ENCODE peak calls at places on chromosome 21, in nine cellular contexts. Y, U, E, F, S, T, P, I and X are unnamed samples. For H3K27me3, the result is how much of the 10 kb centered on the place peaks cover.

GRCh38 chr21:32189688-32190483 is 89.0 kb downstream of the MIS18A start:
- DNase-seq in Y (no peak), U (no peak), P (no peak), F (no peak), T (no peak), S (no peak), I (no peak), E (no peak), X (no peak)

GRCh38 chr21:28865488-28866186 is 127.0 kb downstream of the LTN1 start:
- DNase-seq in I (no peak), T (no peak), E (no peak), F (no peak), P (no peak), U (no peak), Y (no peak), S (no peak), X (no peak)

GRCh38 chr21:38422067-38422466 is 76.2 kb downstream of the ERG start:
- DNase-seq in F (no peak), Y (no peak), P (no peak), T (no peak), E (no peak), S (no peak), I (no peak), U (no peak), X (no peak)

GRCh38 chr21:14383596-14384210 is 757 bp upstream of the HSPA13 start:
- DNase-seq in E (no peak), T (peak), F (no peak), P (no peak), S (no peak), I (peak), U (no peak), Y (no peak), X (no peak)

GRCh38 chr21:25307489-25307888 is 299.8 kb downstream of the MRPL39 start:
- DNase-seq in Y (no peak), E (no peak), U (no peak), F (no peak), I (no peak), T (no peak), S (no peak), P (no peak), X (no peak)

GRCh38 chr21:31612889-31613785 is 46.4 kb upstream of the SOD1 start:
- DNase-seq in T (no peak), S (no peak), P (no peak), E (no peak), F (no peak), U (no peak), Y (no peak), I (peak), X (no peak)

GRCh38 chr21:37193006-37193405 is 74.1 kb downstream of the VPS26C start:
- DNase-seq in U (no peak), P (no peak), S (no peak), E (no peak), F (no peak), Y (no peak), T (no peak), I (no peak), X (no peak)

GRCh38 chr21:15080504-15080903 is 15.7 kb upstream of the NRIP1 start:
- DNase-seq in U (no peak), P (no peak), F (no peak), S (no peak), E (no peak), T (no peak), Y (no peak), I (no peak), X (no peak)

GRCh38 chr21:32597205-32597604 is 11.9 kb upstream of the TCP10L start:
- DNase-seq in U (no peak), E (no peak), T (no peak), Y (no peak), F (no peak), P (no peak), I (peak), S (no peak), X (no peak)

GRCh38 chr21:20902511-20902910 is 95.7 kb upstream of the NCAM2 start:
- DNase-seq in P (no peak), U (no peak), E (no peak), T (no peak), I (no peak), F (no peak), Y (no peak), S (no peak), X (no peak)

GRCh38 chr21:18350216-18350615 is 53.4 kb downstream of the TMPRSS15 start:
- DNase-seq in S (no peak), F (no peak), U (no peak), Y (no peak), E (no peak), P (no peak), I (peak), T (no peak), X (no peak)

GRCh38 chr21:43333301-43334062 is 93.4 kb downstream of the SIK1 start:
- DNase-seq in T (peak), F (no peak), E (peak), I (peak), S (peak), U (peak), P (peak), Y (peak), X (peak)

GRCh38 chr21:29075706-29076447 is 2.4 kb upstream of the CCT8 start:
- DNase-seq in U (no peak), S (no peak), I (no peak), E (no peak), Y (no peak), F (no peak), T (no peak), P (no peak), X (no peak)

GRCh38 chr21:28337319-28337718 is 655.4 kb downstream of the LTN1 start:
- DNase-seq in P (no peak), T (no peak), I (no peak), E (no peak), U (no peak), F (no peak), Y (no peak), S (peak), X (no peak)

GRCh38 chr21:36044056-36044455 is 16.3 kb downstream of the SETD4 start:
- DNase-seq in P (no peak), E (no peak), F (no peak), U (no peak), Y (peak), S (no peak), T (no peak), I (no peak), X (no peak)

GRCh38 chr21:37631319-37632117 is 264.9 kb downstream of the DYRK1A start:
- DNase-seq in E (no peak), F (no peak), Y (peak), U (no peak), P (no peak), S (no peak), T (peak), I (no peak), X (no peak)

GRCh38 chr21:37667380-37667779 is 248.9 kb downstream of the KCNJ6 start:
- DNase-seq in U (no peak), P (no peak), E (no peak), F (no peak), I (no peak), S (no peak), T (no peak), Y (no peak), X (no peak)

GRCh38 chr21:21436012-21436545 is 437.9 kb downstream of the NCAM2 start:
- DNase-seq in S (no peak), E (no peak), F (no peak), I (no peak), T (no peak), U (no peak), P (no peak), Y (no peak), X (no peak)

GRCh38 chr21:18114735-18115134 is 129.9 kb upstream of the CHODL start:
- DNase-seq in E (no peak), I (no peak), U (no peak), Y (no peak), F (no peak), T (no peak), S (no peak), P (no peak), X (no peak)

GRCh38 chr21:37220433-37220980 is 46.6 kb downstream of the VPS26C start:
- DNase-seq in F (no peak), I (peak), E (no peak), S (peak), P (peak), T (no peak), Y (no peak), U (peak), X (no peak)

GRCh38 chr21:17612023-17612564 is 607 bp downstream of the BTG3 start:
- DNase-seq in E (peak), Y (peak), I (peak), U (peak), F (peak), P (peak), S (peak), T (peak), X (peak)

GRCh38 chr21:25709684-25710265 is 24.9 kb downstream of the ATP5PF start:
- DNase-seq in P (no peak), T (no peak), E (no peak), Y (no peak), S (no peak), F (no peak), U (no peak), I (no peak), X (no peak)

GRCh38 chr21:37467082-37467481 is 100.5 kb downstream of the DYRK1A start:
- DNase-seq in S (no peak), Y (no peak), I (no peak), F (no peak), E (no peak), U (no peak), P (no peak), T (no peak), X (no peak)

GRCh38 chr21:36422279-36423098 is 37.3 kb downstream of the CHAF1B start:
- DNase-seq in Y (peak), F (peak), S (peak), P (peak), I (peak), U (no peak), E (peak), T (peak), X (no peak)

DNA sequence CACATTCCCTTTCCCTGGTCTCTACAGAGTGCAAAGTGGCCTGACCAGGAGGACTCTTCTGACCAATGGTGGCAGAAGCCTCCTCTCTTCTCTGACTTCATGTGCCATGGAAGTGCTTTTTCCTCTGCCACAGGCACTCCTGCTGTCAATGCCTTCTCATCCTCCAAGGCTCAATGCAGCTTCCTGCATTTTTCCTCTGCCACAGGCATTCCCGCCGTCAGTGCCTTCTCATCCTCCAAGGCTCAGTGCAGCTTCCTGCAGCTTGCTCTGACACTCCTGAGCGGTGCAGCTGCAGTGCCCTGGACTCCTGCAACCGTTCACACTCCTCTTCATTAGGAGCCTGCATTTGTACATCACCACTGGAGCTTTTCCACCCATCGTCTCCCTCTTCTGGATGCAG is 4.7 kb upstream of the ADARB1 start:
- DNase-seq in F (no peak), T (no peak), S (no peak), P (no peak), E (no peak), I (no peak), Y (no peak), U (no peak), X (no peak)
- TF ChIP-seq CTCF in F (no peak), T (no peak), S (no peak), P (no peak), E (no peak), I (no peak), Y (no peak), U (no peak), X (no peak)

GRCh38 chr21:39666026-39666425 is 53.3 kb downstream of the B3GALT5 start:
- DNase-seq in S (no peak), T (no peak), U (no peak), F (no peak), Y (no peak), I (no peak), E (no peak), P (no peak), X (no peak)
- H3K27me3 ChIP-seq in S (under half), T (under half), U (under half), F (under half), Y (under half), I (under half), E (under half), P (under half), X (under half)

DNA sequence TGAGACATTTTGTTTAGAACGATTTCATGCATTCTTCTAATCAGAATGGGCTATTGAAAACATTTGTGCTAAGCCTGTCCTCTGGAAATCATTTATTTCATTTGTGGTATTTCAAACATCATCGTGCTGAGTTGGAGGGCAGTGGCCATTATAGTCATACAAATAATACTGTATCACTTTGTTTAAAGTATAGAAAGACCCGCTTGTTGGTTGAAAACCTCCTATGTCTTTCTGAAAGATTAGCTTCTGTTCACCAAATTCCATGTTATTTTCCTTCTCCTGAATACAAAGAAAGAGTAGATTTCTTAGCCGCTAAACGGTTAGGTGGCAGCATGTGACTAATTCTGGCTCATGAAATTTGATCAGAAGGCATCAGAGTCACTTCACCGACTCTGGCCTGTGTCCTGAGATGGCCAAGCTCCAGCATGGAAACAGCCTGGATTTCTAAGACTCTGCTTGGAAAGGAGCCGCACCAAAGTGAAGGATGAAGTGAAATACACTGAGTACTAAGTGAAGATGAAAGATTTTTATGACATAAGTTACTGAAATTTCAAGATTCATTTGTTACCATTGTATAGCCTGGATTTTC is 355.1 kb downstream of the USP25 start:
- DNase-seq in F (peak), Y (no peak), U (peak), I (peak), S (no peak), T (peak), P (no peak), E (peak), X (no peak)
- TF ChIP-seq CTCF in F (no peak), Y (no peak), U (no peak), I (no peak), S (no peak), T (no peak), P (no peak), E (no peak), X (no peak)

GRCh38 chr21:30126575-30126974 is 40.0 kb downstream of the CLDN17 start:
- DNase-seq in I (no peak), P (no peak), E (no peak), Y (no peak), T (no peak), U (no peak), S (no peak), F (no peak), X (no peak)
- H3K27me3 ChIP-seq in I (under half), P (under half), E (under half), Y (under half), T (under half), U (under half), S (under half), F (under half), X (under half)

GRCh38 chr21:44377201-44377921 is 23.9 kb downstream of the TRPM2 start:
- DNase-seq in E (no peak), F (peak), S (peak), Y (no peak), U (no peak), T (peak), I (no peak), P (no peak), X (peak)
- TF ChIP-seq CTCF in E (no peak), F (no peak), S (no peak), Y (no peak), U (no peak), T (no peak), I (no peak), P (no peak), X (no peak)

GRCh38 chr21:42124081-42124480 is 53.0 kb downstream of the UMODL1 start:
- DNase-seq in U (no peak), E (no peak), T (no peak), Y (no peak), F (no peak), S (no peak), P (no peak), I (no peak), X (no peak)

GRCh38 chr21:42122808-42123207 is 51.7 kb downstream of the UMODL1 start:
- DNase-seq in I (no peak), F (no peak), P (no peak), S (no peak), E (no peak), T (no peak), Y (no peak), U (no peak), X (no peak)

GRCh38 chr21:42125571-42126544 is 54.7 kb downstream of the UMODL1 start:
- DNase-seq in T (no peak), F (no peak), S (no peak), P (no peak), I (peak), Y (no peak), E (no peak), U (no peak), X (peak)

GRCh38 chr21:42123509-42123908 is 52.4 kb downstream of the UMODL1 start:
- DNase-seq in Y (no peak), T (no peak), P (no peak), I (no peak), F (no peak), U (no peak), S (no peak), E (no peak), X (no peak)

GRCh38 chr21:42124826-42125570 is 53.9 kb downstream of the UMODL1 start:
- DNase-seq in E (no peak), S (no peak), T (no peak), U (no peak), P (no peak), F (no peak), Y (no peak), I (no peak), X (peak)
- H3K27me3 ChIP-seq in E (half or more), S (under half), T (half or more), U (under half), P (under half), F (half or more), Y (under half), I (under half), X (half or more)